ENCODE peak calls at places on chromosomes 5 and 9, in ten cellular contexts. Z, U, W, R, D, G, K, P, O and H are unnamed samples. For H3K4me1, the result is how much of the 10 kb centered on the place peaks cover.

GRCh38 chr5:6372251-6373080 is 5.9 kb downstream of the MED10 start:
- DNase-seq in Z (no peak), W (no peak), P (no peak), G (no peak), O (no peak), U (no peak), K (no peak), R (no peak), D (no peak), H (peak)

GRCh38 chr9:73143606-73144328 is 7.9 kb upstream of the ANXA1 start:
- DNase-seq in K (peak), P (no peak), U (no peak), O (no peak), G (no peak), Z (no peak), D (no peak), W (no peak), R (no peak), H (peak)

GRCh38 chr5:8700222-8700621 is 831.3 kb downstream of the MTRR start:
- DNase-seq in O (no peak), K (no peak), U (no peak), W (no peak), Z (no peak), P (no peak), R (no peak), G (no peak), D (no peak), H (no peak)

GRCh38 chr9:86577420-86578333 is 223.5 kb upstream of the TUT7 start:
- DNase-seq in G (no peak), W (no peak), O (no peak), U (no peak), D (no peak), Z (no peak), R (no peak), P (no peak), K (no peak), H (no peak)

GRCh38 chr9:138077126-138077525 is 199.5 kb downstream of the CACNA1B start:
- DNase-seq in G (no peak), R (peak), U (peak), Z (no peak), D (peak), K (no peak), P (no peak), O (peak), W (peak), H (no peak)

GRCh38 chr5:15495026-15495425 is 5.0 kb upstream of the FBXL7 start:
- DNase-seq in O (no peak), P (no peak), D (no peak), G (no peak), R (no peak), Z (no peak), W (no peak), U (no peak), K (no peak), H (no peak)

GRCh38 chr9:8696536-8696935 is 897.0 kb upstream of the DMAC1 start:
- DNase-seq in G (no peak), Z (no peak), W (no peak), O (no peak), P (no peak), R (no peak), K (no peak), U (no peak), D (no peak), H (no peak)

GRCh38 chr5:43104102-43104501 is 16.6 kb upstream of the ZNF131 start:
- DNase-seq in Z (no peak), W (no peak), R (no peak), P (no peak), O (no peak), G (no peak), D (no peak), U (no peak), K (no peak), H (no peak)

GRCh38 chr5:139659673-139660072 is 11.5 kb downstream of the CXXC5 start:
- DNase-seq in O (no peak), U (no peak), R (no peak), Z (no peak), D (no peak), G (no peak), K (no peak), W (no peak), P (no peak), H (peak)

GRCh38 chr5:171143171-171143570 is 165.9 kb upstream of the TLX3 start:
- DNase-seq in Z (no peak), K (no peak), D (no peak), P (no peak), R (no peak), G (no peak), U (no peak), W (no peak), O (no peak), H (no peak)

GRCh38 chr9:115164511-115164974 is 46.6 kb upstream of the TNC start:
- DNase-seq in G (peak), Z (peak), R (no peak), K (peak), O (peak), W (no peak), D (no peak), U (no peak), P (no peak), H (no peak)

GRCh38 chr9:116697887-116698286 is 10.8 kb downstream of the TRIM32 start:
- DNase-seq in O (no peak), R (no peak), U (peak), P (no peak), W (no peak), D (no peak), K (no peak), G (no peak), Z (no peak), H (no peak)

GRCh38 chr5:62142351-62142750 is 163.7 kb upstream of the KIF2A start:
- DNase-seq in O (no peak), D (no peak), U (no peak), Z (no peak), W (no peak), P (no peak), R (no peak), K (no peak), G (no peak), H (no peak)

GRCh38 chr9:91676042-91676441 is 252.4 kb upstream of the NFIL3 start:
- DNase-seq in G (peak), K (peak), U (no peak), P (peak), Z (no peak), R (no peak), O (no peak), W (no peak), D (no peak), H (no peak)

GRCh38 chr9:133147412-133148271 is 16.1 kb downstream of the GBGT1 start:
- DNase-seq in U (peak), O (peak), W (peak), G (peak), K (peak), P (no peak), Z (peak), D (peak), R (no peak), H (peak)

GRCh38 chr5:173823721-173824567 is 64.2 kb upstream of the CPEB4 start:
- DNase-seq in G (peak), D (no peak), Z (peak), O (no peak), P (no peak), U (no peak), K (no peak), R (no peak), W (peak), H (peak)

GRCh38 chr5:36875051-36875788 is 1.3 kb upstream of the NIPBL start:
- DNase-seq in G (peak), U (peak), P (no peak), D (peak), Z (peak), O (peak), R (peak), W (peak), K (no peak), H (peak)

GRCh38 chr5:170623576-170624181 is 119.9 kb downstream of the KCNIP1 start:
- DNase-seq in Z (peak), P (no peak), G (peak), K (peak), O (peak), D (no peak), W (peak), R (no peak), U (peak), H (peak)

GRCh38 chr9:108535526-108535925 is 320.3 kb downstream of the ACTL7B start:
- DNase-seq in D (no peak), K (no peak), U (no peak), G (peak), R (no peak), Z (no peak), W (no peak), O (peak), P (no peak), H (peak)

GRCh38 chr5:28415791-28416443 is 1377.5 kb upstream of the CDH9 start:
- DNase-seq in W (no peak), R (no peak), Z (no peak), D (no peak), G (no peak), P (no peak), U (no peak), K (no peak), O (no peak), H (no peak)

GRCh38 chr9:77585335-77585786 is 62.8 kb downstream of the GNA14 start:
- DNase-seq in O (no peak), K (no peak), P (no peak), U (no peak), G (no peak), R (no peak), W (no peak), Z (no peak), D (no peak), H (no peak)

GRCh38 chr5:126403871-126404270 is 19.3 kb upstream of the GRAMD2B start:
- DNase-seq in G (no peak), D (no peak), O (no peak), Z (no peak), P (no peak), U (no peak), W (no peak), R (no peak), K (no peak), H (peak)

GRCh38 chr9:63816742-63817621 is 1468.0 kb downstream of the FOXD4L5 start:
- DNase-seq in K (no peak), P (peak), Z (peak), O (peak), G (peak), R (peak), U (peak), W (peak), D (peak), H (peak)

GRCh38 chr5:169171495-169171894 is 129.4 kb downstream of the SLIT3 start:
- DNase-seq in P (no peak), G (no peak), K (no peak), D (no peak), W (no peak), Z (no peak), O (no peak), R (no peak), U (no peak), H (no peak)

GRCh38 chr9:101999441-101999840 is 261.0 kb upstream of the GRIN3A start:
- DNase-seq in O (no peak), P (no peak), D (no peak), Z (no peak), K (no peak), R (no peak), W (no peak), U (no peak), G (no peak), H (no peak)

GRCh38 chr5:113505181-113505580 is 8.3 kb upstream of the YTHDC2 start:
- DNase-seq in D (no peak), W (no peak), U (no peak), R (no peak), O (no peak), G (peak), P (no peak), K (no peak), Z (no peak), H (no peak)

GRCh38 chr5:141354900-141355469 is at the start of gene PCDHGA4:
- DNase-seq in U (no peak), D (no peak), Z (no peak), O (no peak), K (no peak), P (no peak), G (no peak), R (no peak), W (no peak), H (peak)

GRCh38 chr5:55160493-55161209 is 680 bp downstream of the GPX8 start:
- DNase-seq in D (peak), R (no peak), U (no peak), P (no peak), Z (peak), K (peak), O (no peak), G (no peak), W (peak), H (peak)

GRCh38 chr9:135134253-135135028 is 47.0 kb downstream of the OLFM1 start:
- DNase-seq in U (no peak), P (no peak), W (no peak), O (peak), G (no peak), R (no peak), K (no peak), Z (no peak), D (no peak), H (no peak)

GRCh38 chr9:130331573-130331972 is 66.0 kb downstream of the HMCN2 start:
- DNase-seq in R (no peak), W (peak), O (no peak), U (no peak), Z (no peak), G (no peak), D (no peak), P (no peak), K (no peak), H (no peak)

GRCh38 chr5:21665525-21665924 is 1187.6 kb downstream of the CDH12 start:
- DNase-seq in G (no peak), Z (no peak), D (no peak), K (no peak), R (no peak), O (no peak), U (no peak), W (no peak), P (no peak), H (no peak)

GRCh38 chr5:10761842-10762165 is 770 bp upstream of the DAP start:
- DNase-seq in G (no peak), D (no peak), R (no peak), Z (no peak), K (no peak), U (no peak), O (no peak), P (no peak), W (no peak), H (peak)

GRCh38 chr5:154857091-154857533 is 1.3 kb upstream of the CNOT8 start:
- DNase-seq in D (peak), K (no peak), W (peak), Z (peak), P (no peak), U (no peak), R (peak), G (no peak), O (no peak), H (no peak)

GRCh38 chr9:34993502-34994428 is 4.2 kb downstream of the DNAJB5 start:
- DNase-seq in P (no peak), Z (no peak), W (peak), D (peak), O (peak), U (peak), G (no peak), K (no peak), R (peak), H (peak)

GRCh38 chr5:178123987-178124925 is 6.6 kb upstream of the RMND5B start:
- DNase-seq in W (peak), P (no peak), K (no peak), R (no peak), O (no peak), G (no peak), U (no peak), Z (peak), D (no peak), H (no peak)
- H3K4me3 ChIP-seq in W (no peak), P (no peak), K (no peak), R (no peak), O (no peak), G (no peak), U (no peak), Z (no peak), D (no peak), H (no peak)

DNA sequence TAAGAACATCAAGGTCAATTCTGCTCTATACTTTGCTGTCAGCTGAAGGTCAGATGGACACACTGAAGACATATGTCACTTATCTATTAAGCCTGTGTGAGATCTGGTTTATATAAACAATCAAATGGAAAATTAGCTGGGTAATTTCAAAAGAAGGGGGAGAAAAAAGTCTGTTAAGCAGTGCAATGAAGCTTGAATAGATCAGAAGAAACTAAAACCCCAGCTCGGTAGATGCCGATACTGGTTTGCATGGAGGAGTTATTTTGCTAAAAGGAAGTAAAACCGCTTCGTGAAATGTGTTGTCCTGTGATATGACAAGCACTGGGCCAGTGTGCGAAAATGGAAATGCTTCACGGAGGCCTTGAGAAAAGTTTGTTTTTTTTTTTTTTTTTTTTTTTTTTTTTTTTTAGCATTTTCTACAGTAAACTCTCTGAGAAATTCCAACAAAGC is 148.8 kb downstream of the MEF2C start:
- DNase-seq in D (no peak), G (no peak), U (no peak), W (no peak), O (peak), Z (no peak), R (no peak), P (peak), K (no peak), H (peak)
- TF ChIP-seq POLR2AphosphoS5 in D (no peak), G (no peak), U (peak), W (no peak), O (no peak), Z (no peak), R (no peak), P (no peak), K (no peak), H (no peak)

DNA sequence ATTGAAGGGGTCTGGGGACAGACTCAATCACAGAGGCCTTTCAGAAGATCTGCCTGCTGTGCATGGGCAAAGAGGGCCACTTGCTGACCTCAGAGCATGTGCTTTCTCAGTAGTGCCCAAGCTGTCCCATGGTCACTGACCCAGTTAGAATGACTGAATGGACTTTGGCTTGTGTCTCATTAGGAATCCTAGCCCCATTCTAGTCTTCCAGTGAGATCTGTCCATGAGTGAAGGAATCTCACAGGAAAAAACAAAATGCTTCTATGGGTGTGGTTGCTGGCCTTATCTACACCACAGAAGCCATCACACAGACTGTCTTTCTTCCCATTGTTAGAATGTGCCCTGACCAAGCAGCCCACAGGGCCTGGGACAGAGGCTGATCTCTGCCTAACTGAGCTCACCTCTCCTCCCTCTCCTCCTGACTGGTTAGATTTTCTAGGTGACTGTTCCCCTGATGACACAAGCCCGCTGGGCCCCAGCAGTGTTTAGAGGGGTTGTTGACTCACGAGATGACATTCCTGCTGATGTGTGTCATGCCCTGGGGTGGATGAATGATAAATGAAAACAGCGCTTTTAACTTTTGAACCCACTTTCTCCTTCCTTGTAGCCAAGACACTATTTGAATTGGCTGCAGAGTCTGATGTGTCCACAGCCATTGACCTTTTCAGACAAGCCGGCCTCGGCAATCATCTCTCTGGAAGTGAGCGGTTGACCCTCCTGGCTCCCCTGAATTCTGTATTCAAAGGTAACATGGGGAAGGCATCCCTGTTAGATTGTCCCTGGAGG is 24.7 kb downstream of the TGFBI start:
- DNase-seq in W (no peak), G (peak), P (no peak), D (peak), Z (no peak), R (no peak), U (peak), K (peak), O (no peak), H (peak)
- H3K4me1 ChIP-seq in W (under half), G (half or more), P (under half), D (under half), Z (under half), R (under half), U (under half), K (under half), O (half or more), H (under half)

GRCh38 chr5:75058986-75059508 is 6.7 kb upstream of the GCNT4 start:
- DNase-seq in K (no peak), U (no peak), R (no peak), O (no peak), D (no peak), G (no peak), P (no peak), Z (no peak), W (no peak), H (no peak)
- H3K4me3 ChIP-seq in K (no peak), U (no peak), R (no peak), O (no peak), D (no peak), G (no peak), P (no peak), Z (no peak), W (no peak), H (no peak)

GRCh38 chr5:176387384-176387925 is 943 bp downstream of the NOP16 start:
- DNase-seq in D (no peak), P (no peak), Z (no peak), O (no peak), G (no peak), U (peak), W (no peak), R (no peak), K (no peak), H (peak)

GRCh38 chr5:176386491-176386890 is 1.9 kb downstream of the NOP16 start:
- DNase-seq in K (no peak), P (no peak), G (no peak), R (no peak), Z (no peak), U (no peak), O (no peak), D (no peak), W (no peak), H (no peak)

GRCh38 chr5:176388003-176388340 is 426 bp downstream of the NOP16 start:
- DNase-seq in Z (no peak), R (no peak), W (no peak), G (peak), O (peak), K (no peak), P (no peak), D (no peak), U (no peak), H (no peak)

GRCh38 chr5:176389114-176389768 is 690 bp downstream of the HIGD2A start:
- DNase-seq in W (no peak), Z (no peak), K (no peak), R (no peak), D (no peak), P (no peak), O (peak), U (peak), G (no peak), H (no peak)

DNA sequence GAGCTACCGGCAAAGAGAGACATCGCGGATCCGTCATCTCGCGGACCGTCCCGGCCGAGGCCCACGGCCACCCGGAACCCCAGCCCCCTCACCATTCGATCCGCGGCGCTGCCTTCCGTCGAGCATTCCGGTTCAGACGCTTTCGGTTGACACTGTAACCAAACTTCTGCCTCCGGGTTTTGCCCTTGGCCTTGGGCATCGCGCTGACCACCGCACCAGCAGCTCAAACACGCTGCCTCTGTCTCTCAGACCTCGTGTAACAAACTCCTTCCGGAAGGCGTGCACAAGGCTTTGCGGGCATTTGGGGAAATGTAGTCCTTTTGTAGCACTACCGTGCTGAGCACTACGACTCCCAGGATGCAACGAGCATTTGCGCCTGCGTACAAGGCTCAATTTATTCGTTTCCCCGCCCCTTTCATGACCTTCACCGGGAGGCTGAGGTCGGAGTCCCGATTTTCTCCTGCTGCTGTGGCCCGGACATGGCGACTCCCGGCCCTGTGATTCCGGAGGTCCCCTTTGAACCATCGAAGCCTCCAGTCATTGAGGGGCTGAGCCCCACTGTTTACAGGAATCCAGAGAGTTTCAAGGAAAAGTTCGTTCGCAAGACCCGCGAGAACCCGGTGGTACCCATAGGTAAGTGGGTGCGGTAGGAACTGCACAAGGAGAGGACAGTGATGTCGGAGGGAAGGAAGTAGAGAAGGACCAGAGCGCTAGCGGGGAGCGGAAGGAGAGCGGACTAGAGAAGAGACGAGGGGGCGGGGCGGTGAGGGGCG is at the start of the genes HIGD2A and NOP16:
- DNase-seq in U (peak), D (peak), G (peak), R (peak), K (peak), W (peak), P (peak), O (peak), Z (peak), H (peak)
- TF ChIP-seq POLR2AphosphoS5 in U (peak), D (peak), G (peak), R (no peak), K (peak), W (peak), P (peak), O (peak), Z (peak), H (peak)